ENCODE peak calls at places on chromosome 7, in ten cellular contexts. H is uterus, R is ovary, C is hepatocyte, T is coronary artery, L is tibial nerve, P is fibroblast of lung, J is lung, M is tibial artery, D is AG04450. Q is an unnamed sample.

GRCh38 chr7:36128448-36129047 is 24.5 kb upstream of the EEPD1 start:
- DNase-seq in H (peak; percentile 84), R (peak; percentile 77), C (peak; percentile 67), T (peak; percentile 90), L (peak; percentile 52), P (peak; percentile 96), J (peak; percentile 62), M (peak; percentile 95), D (peak; percentile 73), Q (peak; percentile 80)

GRCh38 chr7:100130608-100131453 is 4.1 kb downstream of the MBLAC1 start:
- DNase-seq in H (peak; percentile 78), R (peak; percentile 79), C (peak; percentile 87), T (no peak), L (peak; percentile 80), P (peak; percentile 46), J (peak; percentile 74), M (peak; percentile 86), D (no peak), Q (peak; percentile 79)

GRCh38 chr7:17333227-17333626 is 34.8 kb downstream of the AHR start:
- DNase-seq in H (no peak), R (no peak), C (no peak), T (no peak), L (no peak), P (no peak), J (no peak), M (no peak), D (no peak), Q (no peak)

GRCh38 chr7:97770845-97771244 is 39.0 kb downstream of the TAC1 start:
- DNase-seq in H (no peak), R (no peak), C (no peak), T (no peak), L (no peak), P (no peak), J (no peak), M (no peak), D (no peak), Q (no peak)

GRCh38 chr7:146172112-146172511 is 55.5 kb downstream of the CNTNAP2 start:
- DNase-seq in H (no peak), R (no peak), C (no peak), T (no peak), L (no peak), P (no peak), J (no peak), M (no peak), D (no peak), Q (no peak)

GRCh38 chr7:18429547-18429946 is 66.0 kb upstream of the HDAC9 start:
- DNase-seq in H (no peak), R (no peak), C (no peak), T (no peak), L (no peak), P (peak; percentile 50), J (no peak), M (no peak), D (no peak), Q (no peak)

GRCh38 chr7:116540743-116541142 is 15.9 kb downstream of the CAV1 start:
- DNase-seq in H (no peak), R (no peak), C (no peak), T (no peak), L (no peak), P (no peak), J (no peak), M (no peak), D (no peak), Q (no peak)

GRCh38 chr7:45007571-45008328 is 7.7 kb downstream of the CCM2 start:
- DNase-seq in H (no peak), R (no peak), C (no peak), T (no peak), L (no peak), P (no peak), J (no peak), M (peak; percentile 42), D (no peak), Q (no peak)

GRCh38 chr7:151104411-151105235 is 18.3 kb downstream of the AGAP3 start:
- DNase-seq in H (no peak), R (no peak), C (no peak), T (no peak), L (no peak), P (peak; percentile 61), J (no peak), M (no peak), D (no peak), Q (no peak)

GRCh38 chr7:12458520-12459131 is 55.0 kb upstream of the VWDE start:
- DNase-seq in H (no peak), R (no peak), C (peak; percentile 58), T (no peak), L (no peak), P (peak; percentile 59), J (no peak), M (no peak), D (no peak), Q (no peak)

GRCh38 chr7:116631676-116632075 is 40.3 kb upstream of the MET start:
- DNase-seq in H (no peak), R (no peak), C (no peak), T (no peak), L (no peak), P (no peak), J (no peak), M (no peak), D (no peak), Q (no peak)

GRCh38 chr7:21076054-21076453 is 289.4 kb upstream of the SP8 start:
- DNase-seq in H (no peak), R (no peak), C (peak; percentile 57), T (no peak), L (no peak), P (no peak), J (no peak), M (no peak), D (no peak), Q (no peak)

GRCh38 chr7:158343526-158343925 is 244.1 kb downstream of the PTPRN2 start:
- DNase-seq in H (no peak), R (no peak), C (no peak), T (no peak), L (no peak), P (no peak), J (no peak), M (peak; percentile 15), D (no peak), Q (no peak)

GRCh38 chr7:102291056-102291915 is 4.6 kb downstream of the SH2B2 start:
- DNase-seq in H (no peak), R (no peak), C (no peak), T (no peak), L (no peak), P (no peak), J (no peak), M (peak; percentile 42), D (no peak), Q (no peak)

GRCh38 chr7:150875791-150876190 is 23.5 kb downstream of the AOC1 start:
- DNase-seq in H (no peak), R (no peak), C (no peak), T (no peak), L (no peak), P (no peak), J (no peak), M (no peak), D (no peak), Q (no peak)

GRCh38 chr7:30845426-30846135 is 66.1 kb upstream of the AQP1 start:
- DNase-seq in H (peak; percentile 41), R (no peak), C (peak; percentile 46), T (no peak), L (peak; percentile 37), P (peak; percentile 22), J (peak; percentile 83), M (peak; percentile 88), D (no peak), Q (peak; percentile 52)

GRCh38 chr7:151552352-151553028 is 32.8 kb upstream of the RHEB start:
- DNase-seq in H (no peak), R (no peak), C (peak; percentile 28), T (no peak), L (no peak), P (no peak), J (peak; percentile 79), M (no peak), D (no peak), Q (peak; percentile 33)

GRCh38 chr7:25823571-25823970 is 328.4 kb upstream of the NFE2L3 start:
- DNase-seq in H (no peak), R (no peak), C (no peak), T (no peak), L (no peak), P (no peak), J (no peak), M (no peak), D (no peak), Q (no peak)

GRCh38 chr7:25815711-25816110 is 336.3 kb upstream of the NFE2L3 start:
- DNase-seq in H (no peak), R (no peak), C (no peak), T (no peak), L (no peak), P (no peak), J (no peak), M (no peak), D (no peak), Q (no peak)

GRCh38 chr7:25822823-25823222 is 329.2 kb upstream of the NFE2L3 start:
- DNase-seq in H (no peak), R (no peak), C (no peak), T (no peak), L (no peak), P (no peak), J (no peak), M (no peak), D (no peak), Q (no peak)

GRCh38 chr7:25821225-25821624 is 330.8 kb upstream of the NFE2L3 start:
- DNase-seq in H (no peak), R (no peak), C (no peak), T (no peak), L (no peak), P (no peak), J (no peak), M (no peak), D (no peak), Q (no peak)

GRCh38 chr7:25820432-25821040 is 331.5 kb upstream of the NFE2L3 start:
- DNase-seq in H (no peak), R (no peak), C (peak; percentile 23), T (no peak), L (no peak), P (no peak), J (no peak), M (no peak), D (no peak), Q (no peak)
- TF ChIP-seq CTCF in H (no peak), R (no peak), C (peak; percentile 42), T (no peak), L (no peak), P (peak; percentile 58), J (no peak), M (no peak), D (peak; percentile 49), Q (peak; percentile 24)

GRCh38 chr7:27118580-27118979 is 12.0 kb downstream of the HOXA4 start:
- DNase-seq in H (no peak), R (no peak), C (no peak), T (no peak), L (no peak), P (no peak), J (no peak), M (no peak), D (no peak), Q (no peak)
- H3K27ac ChIP-seq in H (peak overlapping the region; percentile 77), R (no peak overlapping the region), C (no peak overlapping the region), T (peak overlapping the region; percentile 46), L (no peak overlapping the region), P (peak overlapping the region; percentile 88), J (no peak overlapping the region), M (no peak overlapping the region), D (peak overlapping the region; percentile 92), Q (peak overlapping the region; percentile 63)

GRCh38 chr7:26385240-26385639 is 93.6 kb downstream of the SNX10 start:
- DNase-seq in H (no peak), R (no peak), C (no peak), T (no peak), L (no peak), P (no peak), J (no peak), M (no peak), D (no peak), Q (no peak)
- TF ChIP-seq CTCF in H (no peak), R (no peak), C (no peak), T (no peak), L (no peak), P (no peak), J (no peak), M (no peak), D (no peak), Q (no peak)

GRCh38 chr7:47226688-47227087 is 355.2 kb downstream of the TNS3 start:
- DNase-seq in H (no peak), R (no peak), C (no peak), T (no peak), L (no peak), P (no peak), J (no peak), M (no peak), D (no peak), Q (no peak)
- H3K27ac ChIP-seq in H (no peak overlapping the region), R (no peak overlapping the region), C (no peak overlapping the region), T (no peak overlapping the region), L (no peak overlapping the region), P (no peak overlapping the region), J (no peak overlapping the region), M (no peak overlapping the region), D (no peak overlapping the region), Q (no peak overlapping the region)

Q was measured in left ventricle myocardium inferior.